ENCODE peak calls at places on chromosomes 7 and 10, in six cellular contexts. V is stimulated activated CD4-positive, alpha-beta T cell treated with anti-CD3 and anti-CD28 coated beads, Interleukin-2, amount 100 ng/mL, for 24 hours; K is T-cell; M is left cardiac atrium; G is tibial nerve; S is EH. P is an unnamed sample.

GRCh38 chr10:117553171-117553814 is 10.7 kb downstream of the EMX2 start:
- DNase-seq in M (no peak), G (no peak), S (no peak), V (no peak), K (no peak), P (no peak)

GRCh38 chr7:114703677-114704076 is 218.2 kb upstream of the MDFIC start:
- DNase-seq in V (no peak), M (no peak), G (no peak), K (no peak), S (peak), P (no peak)

GRCh38 chr7:150383710-150384397 is 4.7 kb downstream of the ZNF775 start:
- DNase-seq in V (no peak), S (no peak), M (no peak), K (no peak), G (peak), P (no peak)

GRCh38 chr10:102918817-102919236 is 733 bp downstream of the CNNM2 start:
- DNase-seq in S (peak), V (peak), M (no peak), K (peak), G (no peak), P (no peak)

GRCh38 chr7:101179117-101179779 is 845 bp downstream of the NAT16 start:
- DNase-seq in V (no peak), M (no peak), K (no peak), G (no peak), S (peak), P (no peak)

GRCh38 chr7:131921016-131921415 is 364.6 kb upstream of the PODXL start:
- DNase-seq in G (no peak), M (no peak), S (peak), K (no peak), V (no peak), P (no peak)

GRCh38 chr10:121804460-121804859 is 123.4 kb downstream of the ATE1 start:
- DNase-seq in G (no peak), V (no peak), M (no peak), S (no peak), K (no peak), P (no peak)

GRCh38 chr10:106502651-106503050 is 661.9 kb downstream of the SORCS1 start:
- DNase-seq in S (peak), M (no peak), K (no peak), G (no peak), V (no peak), P (no peak)

GRCh38 chr7:25795824-25796235 is 356.2 kb upstream of the NFE2L3 start:
- DNase-seq in V (no peak), G (no peak), M (no peak), K (no peak), S (peak), P (no peak)

GRCh38 chr7:20329389-20330175 is 1.1 kb upstream of the ITGB8 start:
- DNase-seq in S (peak), K (no peak), G (peak), M (peak), V (peak), P (no peak)

GRCh38 chr7:142813262-142813661 is 41.6 kb upstream of the EPHB6 start:
- DNase-seq in V (no peak), K (no peak), M (no peak), S (peak), G (no peak), P (no peak)

GRCh38 chr10:116985611-116986010 is 19.4 kb downstream of the SHTN1 start:
- DNase-seq in S (no peak), M (no peak), V (no peak), K (no peak), G (no peak), P (no peak)

GRCh38 chr7:102469351-102469971 is 4.7 kb downstream of the LRWD1 start:
- DNase-seq in S (no peak), M (peak), V (no peak), K (no peak), G (no peak), P (no peak)

GRCh38 chr10:97356318-97356914 is 21.9 kb upstream of the FRAT2 start:
- DNase-seq in V (no peak), K (peak), S (peak), G (no peak), M (no peak), P (no peak)

GRCh38 chr7:139931190-139932007 is 102.3 kb downstream of the TBXAS1 start:
- DNase-seq in G (no peak), V (no peak), K (no peak), S (no peak), M (no peak), P (no peak)

GRCh38 chr7:105519353-105519752 is 2.7 kb downstream of the PUS7 start:
- DNase-seq in M (no peak), V (no peak), G (no peak), S (peak), K (no peak), P (no peak)

GRCh38 chr10:97867220-97867800 is 17.7 kb downstream of the GOLGA7B start:
- DNase-seq in M (no peak), S (no peak), K (no peak), V (no peak), G (no peak), P (no peak)

P was measured in thoracic aorta.